ENCODE peak calls at places on chromosome 15, in nine cellular contexts. One of them, this sample, is unnamed.

GRCh38 chr15:63503739-63504246 is 600 bp upstream of the USP3 start:
- DNase-seq in activated CD8-positive, alpha-beta memory T cell treated with anti-CD3 and anti-CD28 coated beads for 48 hours: no peak
- DNase-seq in activated CD8-positive, alpha-beta T cell treated with anti-CD3 and anti-CD28 coated beads, Interleukin-2, amount 10 ng/mL, durations not matched to agents 7 days and 5 days: peak; percentile 86
- DNase-seq in NCI-H1436: peak; percentile 37
- DNase-seq in HFF-Myc: no peak
- DNase-seq in mesenchymal stem cell: peak; percentile 92
- DNase-seq in T-helper 9 cell: peak; percentile 76
- DNase-seq in thoracic aorta: peak; percentile 63
- DNase-seq in EH: peak; percentile 81
- DNase-seq in this sample: no peak

GRCh38 chr15:25734680-25735355 is 128.3 kb downstream of the ATP10A start:
- DNase-seq in thoracic aorta: no peak
- DNase-seq in mesenchymal stem cell: no peak
- DNase-seq in activated CD8-positive, alpha-beta T cell treated with anti-CD3 and anti-CD28 coated beads, Interleukin-2, amount 10 ng/mL, durations not matched to agents 7 days and 5 days: no peak
- DNase-seq in EH: no peak
- DNase-seq in activated CD8-positive, alpha-beta memory T cell treated with anti-CD3 and anti-CD28 coated beads for 48 hours: no peak
- DNase-seq in NCI-H1436: no peak
- DNase-seq in T-helper 9 cell: no peak
- DNase-seq in HFF-Myc: no peak
- DNase-seq in this sample: no peak

GRCh38 chr15:52784799-52785671 is 5.1 kb downstream of the ONECUT1 start:
- DNase-seq in NCI-H1436: no peak
- DNase-seq in T-helper 9 cell: no peak
- DNase-seq in activated CD8-positive, alpha-beta memory T cell treated with anti-CD3 and anti-CD28 coated beads for 48 hours: no peak
- DNase-seq in thoracic aorta: no peak
- DNase-seq in HFF-Myc: no peak
- DNase-seq in mesenchymal stem cell: no peak
- DNase-seq in EH: no peak
- DNase-seq in activated CD8-positive, alpha-beta T cell treated with anti-CD3 and anti-CD28 coated beads, Interleukin-2, amount 10 ng/mL, durations not matched to agents 7 days and 5 days: no peak
- DNase-seq in this sample: no peak

GRCh38 chr15:31302778-31303433 is 23.7 kb upstream of the KLF13 start:
- DNase-seq in thoracic aorta: no peak
- DNase-seq in mesenchymal stem cell: no peak
- DNase-seq in activated CD8-positive, alpha-beta T cell treated with anti-CD3 and anti-CD28 coated beads, Interleukin-2, amount 10 ng/mL, durations not matched to agents 7 days and 5 days: peak; percentile 21
- DNase-seq in HFF-Myc: no peak
- DNase-seq in NCI-H1436: no peak
- DNase-seq in activated CD8-positive, alpha-beta memory T cell treated with anti-CD3 and anti-CD28 coated beads for 48 hours: no peak
- DNase-seq in EH: no peak
- DNase-seq in T-helper 9 cell: no peak
- DNase-seq in this sample: no peak

GRCh38 chr15:64288577-64288976 is 67.4 kb downstream of the CSNK1G1 start:
- DNase-seq in HFF-Myc: peak; percentile 25
- DNase-seq in thoracic aorta: no peak
- DNase-seq in activated CD8-positive, alpha-beta memory T cell treated with anti-CD3 and anti-CD28 coated beads for 48 hours: no peak
- DNase-seq in T-helper 9 cell: no peak
- DNase-seq in mesenchymal stem cell: peak; percentile 86
- DNase-seq in EH: peak; percentile 57
- DNase-seq in NCI-H1436: no peak
- DNase-seq in activated CD8-positive, alpha-beta T cell treated with anti-CD3 and anti-CD28 coated beads, Interleukin-2, amount 10 ng/mL, durations not matched to agents 7 days and 5 days: no peak
- DNase-seq in this sample: no peak

GRCh38 chr15:62799919-62800318 is 242.6 kb upstream of the TPM1 start:
- DNase-seq in mesenchymal stem cell: no peak
- DNase-seq in HFF-Myc: no peak
- DNase-seq in thoracic aorta: no peak
- DNase-seq in T-helper 9 cell: no peak
- DNase-seq in EH: no peak
- DNase-seq in activated CD8-positive, alpha-beta memory T cell treated with anti-CD3 and anti-CD28 coated beads for 48 hours: no peak
- DNase-seq in NCI-H1436: no peak
- DNase-seq in activated CD8-positive, alpha-beta T cell treated with anti-CD3 and anti-CD28 coated beads, Interleukin-2, amount 10 ng/mL, durations not matched to agents 7 days and 5 days: no peak
- DNase-seq in this sample: no peak

GRCh38 chr15:43948691-43949325 is 122.0 kb downstream of the WDR76 start:
- DNase-seq in activated CD8-positive, alpha-beta T cell treated with anti-CD3 and anti-CD28 coated beads, Interleukin-2, amount 10 ng/mL, durations not matched to agents 7 days and 5 days: no peak
- DNase-seq in activated CD8-positive, alpha-beta memory T cell treated with anti-CD3 and anti-CD28 coated beads for 48 hours: no peak
- DNase-seq in EH: no peak
- DNase-seq in thoracic aorta: no peak
- DNase-seq in mesenchymal stem cell: no peak
- DNase-seq in HFF-Myc: no peak
- DNase-seq in NCI-H1436: no peak
- DNase-seq in T-helper 9 cell: no peak
- DNase-seq in this sample: no peak

GRCh38 chr15:71083349-71083748 is 31.9 kb upstream of the THSD4 start:
- DNase-seq in activated CD8-positive, alpha-beta T cell treated with anti-CD3 and anti-CD28 coated beads, Interleukin-2, amount 10 ng/mL, durations not matched to agents 7 days and 5 days: no peak
- DNase-seq in HFF-Myc: peak; percentile 59
- DNase-seq in mesenchymal stem cell: no peak
- DNase-seq in EH: peak; percentile 97
- DNase-seq in activated CD8-positive, alpha-beta memory T cell treated with anti-CD3 and anti-CD28 coated beads for 48 hours: no peak
- DNase-seq in T-helper 9 cell: no peak
- DNase-seq in NCI-H1436: no peak
- DNase-seq in thoracic aorta: peak; percentile 72
- DNase-seq in this sample: no peak

GRCh38 chr15:22954798-22955543 is 25.2 kb downstream of the CYFIP1 start:
- DNase-seq in activated CD8-positive, alpha-beta memory T cell treated with anti-CD3 and anti-CD28 coated beads for 48 hours: no peak
- DNase-seq in T-helper 9 cell: no peak
- DNase-seq in HFF-Myc: no peak
- DNase-seq in EH: no peak
- DNase-seq in NCI-H1436: no peak
- DNase-seq in activated CD8-positive, alpha-beta T cell treated with anti-CD3 and anti-CD28 coated beads, Interleukin-2, amount 10 ng/mL, durations not matched to agents 7 days and 5 days: no peak
- DNase-seq in thoracic aorta: no peak
- DNase-seq in mesenchymal stem cell: no peak
- DNase-seq in this sample: no peak

GRCh38 chr15:23467110-23467600 is 20.1 kb upstream of the GOLGA6L2 start:
- DNase-seq in T-helper 9 cell: no peak
- DNase-seq in NCI-H1436: no peak
- DNase-seq in activated CD8-positive, alpha-beta T cell treated with anti-CD3 and anti-CD28 coated beads, Interleukin-2, amount 10 ng/mL, durations not matched to agents 7 days and 5 days: no peak
- DNase-seq in EH: peak; percentile 18
- DNase-seq in thoracic aorta: no peak
- DNase-seq in mesenchymal stem cell: peak; percentile 1
- DNase-seq in activated CD8-positive, alpha-beta memory T cell treated with anti-CD3 and anti-CD28 coated beads for 48 hours: no peak
- DNase-seq in HFF-Myc: peak; percentile 2
- DNase-seq in this sample: no peak

GRCh38 chr15:29081781-29082180 is 187.8 kb downstream of the NSMCE3 start:
- DNase-seq in HFF-Myc: no peak
- DNase-seq in activated CD8-positive, alpha-beta T cell treated with anti-CD3 and anti-CD28 coated beads, Interleukin-2, amount 10 ng/mL, durations not matched to agents 7 days and 5 days: no peak
- DNase-seq in T-helper 9 cell: no peak
- DNase-seq in activated CD8-positive, alpha-beta memory T cell treated with anti-CD3 and anti-CD28 coated beads for 48 hours: no peak
- DNase-seq in NCI-H1436: no peak
- DNase-seq in mesenchymal stem cell: no peak
- DNase-seq in EH: no peak
- DNase-seq in thoracic aorta: no peak
- DNase-seq in this sample: no peak

GRCh38 chr15:47839233-47839867 is 122.0 kb downstream of the SEMA6D start:
- DNase-seq in EH: no peak
- DNase-seq in NCI-H1436: no peak
- DNase-seq in T-helper 9 cell: no peak
- DNase-seq in HFF-Myc: no peak
- DNase-seq in activated CD8-positive, alpha-beta memory T cell treated with anti-CD3 and anti-CD28 coated beads for 48 hours: no peak
- DNase-seq in mesenchymal stem cell: no peak
- DNase-seq in activated CD8-positive, alpha-beta T cell treated with anti-CD3 and anti-CD28 coated beads, Interleukin-2, amount 10 ng/mL, durations not matched to agents 7 days and 5 days: no peak
- DNase-seq in thoracic aorta: no peak
- DNase-seq in this sample: no peak

GRCh38 chr15:56286213-56286612 is 42.5 kb upstream of the RFX7 start:
- DNase-seq in T-helper 9 cell: no peak
- DNase-seq in activated CD8-positive, alpha-beta T cell treated with anti-CD3 and anti-CD28 coated beads, Interleukin-2, amount 10 ng/mL, durations not matched to agents 7 days and 5 days: no peak
- DNase-seq in NCI-H1436: no peak
- DNase-seq in EH: no peak
- DNase-seq in activated CD8-positive, alpha-beta memory T cell treated with anti-CD3 and anti-CD28 coated beads for 48 hours: no peak
- DNase-seq in mesenchymal stem cell: no peak
- DNase-seq in thoracic aorta: no peak
- DNase-seq in HFF-Myc: no peak
- DNase-seq in this sample: no peak

GRCh38 chr15:74262635-74263034 is 26.5 kb downstream of the CCDC33 start:
- DNase-seq in T-helper 9 cell: no peak
- DNase-seq in activated CD8-positive, alpha-beta T cell treated with anti-CD3 and anti-CD28 coated beads, Interleukin-2, amount 10 ng/mL, durations not matched to agents 7 days and 5 days: no peak
- DNase-seq in thoracic aorta: no peak
- DNase-seq in EH: no peak
- DNase-seq in NCI-H1436: no peak
- DNase-seq in HFF-Myc: no peak
- DNase-seq in activated CD8-positive, alpha-beta memory T cell treated with anti-CD3 and anti-CD28 coated beads for 48 hours: no peak
- DNase-seq in mesenchymal stem cell: no peak
- DNase-seq in this sample: no peak

GRCh38 chr15:43483306-43484128 is 9.4 kb downstream of the TP53BP1 start:
- DNase-seq in activated CD8-positive, alpha-beta T cell treated with anti-CD3 and anti-CD28 coated beads, Interleukin-2, amount 10 ng/mL, durations not matched to agents 7 days and 5 days: no peak
- DNase-seq in mesenchymal stem cell: peak; percentile 50
- DNase-seq in EH: peak; percentile 43
- DNase-seq in T-helper 9 cell: no peak
- DNase-seq in thoracic aorta: no peak
- DNase-seq in NCI-H1436: no peak
- DNase-seq in HFF-Myc: no peak
- DNase-seq in activated CD8-positive, alpha-beta memory T cell treated with anti-CD3 and anti-CD28 coated beads for 48 hours: no peak
- DNase-seq in this sample: no peak

GRCh38 chr15:80289558-80290277 is 37.7 kb upstream of the CTXND1 start:
- DNase-seq in NCI-H1436: no peak
- DNase-seq in T-helper 9 cell: no peak
- DNase-seq in HFF-Myc: no peak
- DNase-seq in EH: no peak
- DNase-seq in mesenchymal stem cell: no peak
- DNase-seq in activated CD8-positive, alpha-beta T cell treated with anti-CD3 and anti-CD28 coated beads, Interleukin-2, amount 10 ng/mL, durations not matched to agents 7 days and 5 days: peak; percentile 4
- DNase-seq in thoracic aorta: no peak
- DNase-seq in activated CD8-positive, alpha-beta memory T cell treated with anti-CD3 and anti-CD28 coated beads for 48 hours: no peak
- DNase-seq in this sample: no peak

GRCh38 chr15:101148166-101148880 is 103.5 kb downstream of the CHSY1 start:
- DNase-seq in activated CD8-positive, alpha-beta T cell treated with anti-CD3 and anti-CD28 coated beads, Interleukin-2, amount 10 ng/mL, durations not matched to agents 7 days and 5 days: no peak
- DNase-seq in thoracic aorta: no peak
- DNase-seq in EH: no peak
- DNase-seq in mesenchymal stem cell: no peak
- DNase-seq in HFF-Myc: no peak
- DNase-seq in NCI-H1436: no peak
- DNase-seq in T-helper 9 cell: no peak
- DNase-seq in activated CD8-positive, alpha-beta memory T cell treated with anti-CD3 and anti-CD28 coated beads for 48 hours: no peak
- DNase-seq in this sample: no peak

GRCh38 chr15:79874242-79874641 is 22.6 kb downstream of the MTHFS start:
- DNase-seq in T-helper 9 cell: no peak
- DNase-seq in activated CD8-positive, alpha-beta memory T cell treated with anti-CD3 and anti-CD28 coated beads for 48 hours: no peak
- DNase-seq in HFF-Myc: no peak
- DNase-seq in mesenchymal stem cell: no peak
- DNase-seq in activated CD8-positive, alpha-beta T cell treated with anti-CD3 and anti-CD28 coated beads, Interleukin-2, amount 10 ng/mL, durations not matched to agents 7 days and 5 days: no peak
- DNase-seq in NCI-H1436: no peak
- DNase-seq in thoracic aorta: no peak
- DNase-seq in EH: no peak
- DNase-seq in this sample: no peak

GRCh38 chr15:39542385-39543065 is 38.4 kb upstream of the THBS1 start:
- DNase-seq in activated CD8-positive, alpha-beta memory T cell treated with anti-CD3 and anti-CD28 coated beads for 48 hours: no peak
- DNase-seq in HFF-Myc: no peak
- DNase-seq in thoracic aorta: no peak
- DNase-seq in NCI-H1436: no peak
- DNase-seq in mesenchymal stem cell: no peak
- DNase-seq in activated CD8-positive, alpha-beta T cell treated with anti-CD3 and anti-CD28 coated beads, Interleukin-2, amount 10 ng/mL, durations not matched to agents 7 days and 5 days: no peak
- DNase-seq in T-helper 9 cell: no peak
- DNase-seq in EH: no peak
- DNase-seq in this sample: no peak

GRCh38 chr15:35289029-35289617 is 204.0 kb upstream of the NANOGP8 start:
- DNase-seq in HFF-Myc: peak; percentile 59
- DNase-seq in mesenchymal stem cell: peak; percentile 76
- DNase-seq in EH: peak; percentile 75
- DNase-seq in activated CD8-positive, alpha-beta T cell treated with anti-CD3 and anti-CD28 coated beads, Interleukin-2, amount 10 ng/mL, durations not matched to agents 7 days and 5 days: no peak
- DNase-seq in NCI-H1436: peak; percentile 38
- DNase-seq in thoracic aorta: no peak
- DNase-seq in activated CD8-positive, alpha-beta memory T cell treated with anti-CD3 and anti-CD28 coated beads for 48 hours: no peak
- DNase-seq in T-helper 9 cell: no peak
- DNase-seq in this sample: peak; percentile 18

GRCh38 chr15:67520976-67521769 is at the start of gene C15orf61:
- DNase-seq in activated CD8-positive, alpha-beta memory T cell treated with anti-CD3 and anti-CD28 coated beads for 48 hours: peak; percentile 67
- DNase-seq in mesenchymal stem cell: peak; percentile 83
- DNase-seq in activated CD8-positive, alpha-beta T cell treated with anti-CD3 and anti-CD28 coated beads, Interleukin-2, amount 10 ng/mL, durations not matched to agents 7 days and 5 days: peak; percentile 87
- DNase-seq in T-helper 9 cell: peak; percentile 75
- DNase-seq in HFF-Myc: no peak
- DNase-seq in thoracic aorta: no peak
- DNase-seq in NCI-H1436: peak; percentile 86
- DNase-seq in EH: peak; percentile 79
- DNase-seq in this sample: no peak

GRCh38 chr15:63380828-63381282 is 791 bp downstream of the CA12 start:
- DNase-seq in activated CD8-positive, alpha-beta memory T cell treated with anti-CD3 and anti-CD28 coated beads for 48 hours: no peak
- DNase-seq in EH: no peak
- DNase-seq in T-helper 9 cell: no peak
- DNase-seq in activated CD8-positive, alpha-beta T cell treated with anti-CD3 and anti-CD28 coated beads, Interleukin-2, amount 10 ng/mL, durations not matched to agents 7 days and 5 days: no peak
- DNase-seq in HFF-Myc: no peak
- DNase-seq in mesenchymal stem cell: no peak
- DNase-seq in thoracic aorta: no peak
- DNase-seq in NCI-H1436: no peak
- DNase-seq in this sample: no peak

GRCh38 chr15:67003586-67003985 is 61.8 kb upstream of the SMAD3 start:
- DNase-seq in T-helper 9 cell: no peak
- DNase-seq in thoracic aorta: no peak
- DNase-seq in activated CD8-positive, alpha-beta T cell treated with anti-CD3 and anti-CD28 coated beads, Interleukin-2, amount 10 ng/mL, durations not matched to agents 7 days and 5 days: no peak
- DNase-seq in activated CD8-positive, alpha-beta memory T cell treated with anti-CD3 and anti-CD28 coated beads for 48 hours: no peak
- DNase-seq in EH: peak; percentile 72
- DNase-seq in NCI-H1436: no peak
- DNase-seq in HFF-Myc: no peak
- DNase-seq in mesenchymal stem cell: peak; percentile 31
- DNase-seq in this sample: no peak

GRCh38 chr15:36075333-36075732 is 504.1 kb upstream of the CDIN1 start:
- DNase-seq in NCI-H1436: no peak
- DNase-seq in T-helper 9 cell: no peak
- DNase-seq in activated CD8-positive, alpha-beta memory T cell treated with anti-CD3 and anti-CD28 coated beads for 48 hours: no peak
- DNase-seq in mesenchymal stem cell: no peak
- DNase-seq in thoracic aorta: no peak
- DNase-seq in EH: peak; percentile 35
- DNase-seq in activated CD8-positive, alpha-beta T cell treated with anti-CD3 and anti-CD28 coated beads, Interleukin-2, amount 10 ng/mL, durations not matched to agents 7 days and 5 days: no peak
- DNase-seq in HFF-Myc: peak; percentile 75
- DNase-seq in this sample: no peak

GRCh38 chr15:100114526-100114925 is 227.2 kb downstream of the ADAMTS17 start:
- DNase-seq in HFF-Myc: no peak
- DNase-seq in NCI-H1436: no peak
- DNase-seq in T-helper 9 cell: no peak
- DNase-seq in mesenchymal stem cell: peak; percentile 77
- DNase-seq in activated CD8-positive, alpha-beta memory T cell treated with anti-CD3 and anti-CD28 coated beads for 48 hours: no peak
- DNase-seq in EH: peak; percentile 33
- DNase-seq in thoracic aorta: no peak
- DNase-seq in activated CD8-positive, alpha-beta T cell treated with anti-CD3 and anti-CD28 coated beads, Interleukin-2, amount 10 ng/mL, durations not matched to agents 7 days and 5 days: no peak
- DNase-seq in this sample: no peak

GRCh38 chr15:40830884-40831283 is 2.4 kb upstream of the PPP1R14D start:
- DNase-seq in T-helper 9 cell: no peak
- DNase-seq in NCI-H1436: peak; percentile 86
- DNase-seq in thoracic aorta: no peak
- DNase-seq in activated CD8-positive, alpha-beta T cell treated with anti-CD3 and anti-CD28 coated beads, Interleukin-2, amount 10 ng/mL, durations not matched to agents 7 days and 5 days: no peak
- DNase-seq in HFF-Myc: no peak
- DNase-seq in mesenchymal stem cell: no peak
- DNase-seq in EH: no peak
- DNase-seq in activated CD8-positive, alpha-beta memory T cell treated with anti-CD3 and anti-CD28 coated beads for 48 hours: no peak
- DNase-seq in this sample: no peak

GRCh38 chr15:73637527-73637926 is 4.3 kb upstream of the NPTN start:
- DNase-seq in activated CD8-positive, alpha-beta T cell treated with anti-CD3 and anti-CD28 coated beads, Interleukin-2, amount 10 ng/mL, durations not matched to agents 7 days and 5 days: no peak
- DNase-seq in EH: peak; percentile 84
- DNase-seq in activated CD8-positive, alpha-beta memory T cell treated with anti-CD3 and anti-CD28 coated beads for 48 hours: no peak
- DNase-seq in thoracic aorta: no peak
- DNase-seq in mesenchymal stem cell: peak; percentile 73
- DNase-seq in T-helper 9 cell: no peak
- DNase-seq in NCI-H1436: no peak
- DNase-seq in HFF-Myc: no peak
- DNase-seq in this sample: no peak

GRCh38 chr15:76310470-76311070 is 699 bp downstream of the ETFA start:
- DNase-seq in mesenchymal stem cell: peak; percentile 67
- DNase-seq in HFF-Myc: no peak
- DNase-seq in activated CD8-positive, alpha-beta memory T cell treated with anti-CD3 and anti-CD28 coated beads for 48 hours: no peak
- DNase-seq in thoracic aorta: no peak
- DNase-seq in T-helper 9 cell: no peak
- DNase-seq in NCI-H1436: no peak
- DNase-seq in activated CD8-positive, alpha-beta T cell treated with anti-CD3 and anti-CD28 coated beads, Interleukin-2, amount 10 ng/mL, durations not matched to agents 7 days and 5 days: no peak
- DNase-seq in EH: peak; percentile 43
- DNase-seq in this sample: no peak

GRCh38 chr15:81001180-81002003 is 669 bp downstream of the TLNRD1 start:
- DNase-seq in activated CD8-positive, alpha-beta T cell treated with anti-CD3 and anti-CD28 coated beads, Interleukin-2, amount 10 ng/mL, durations not matched to agents 7 days and 5 days: peak; percentile 64
- DNase-seq in mesenchymal stem cell: peak; percentile 73
- DNase-seq in activated CD8-positive, alpha-beta memory T cell treated with anti-CD3 and anti-CD28 coated beads for 48 hours: peak; percentile 27
- DNase-seq in thoracic aorta: no peak
- DNase-seq in EH: peak; percentile 66
- DNase-seq in HFF-Myc: no peak
- DNase-seq in T-helper 9 cell: peak; percentile 58
- DNase-seq in NCI-H1436: no peak
- DNase-seq in this sample: no peak

GRCh38 chr15:68052431-68052830 is 1.7 kb upstream of the PIAS1 start:
- DNase-seq in T-helper 9 cell: no peak
- DNase-seq in activated CD8-positive, alpha-beta memory T cell treated with anti-CD3 and anti-CD28 coated beads for 48 hours: no peak
- DNase-seq in activated CD8-positive, alpha-beta T cell treated with anti-CD3 and anti-CD28 coated beads, Interleukin-2, amount 10 ng/mL, durations not matched to agents 7 days and 5 days: no peak
- DNase-seq in EH: no peak
- DNase-seq in HFF-Myc: no peak
- DNase-seq in NCI-H1436: no peak
- DNase-seq in mesenchymal stem cell: no peak
- DNase-seq in thoracic aorta: no peak
- DNase-seq in this sample: no peak

GRCh38 chr15:32677238-32677750 is 35.8 kb downstream of the SCG5 start:
- DNase-seq in thoracic aorta: no peak
- DNase-seq in NCI-H1436: peak; percentile 31
- DNase-seq in activated CD8-positive, alpha-beta T cell treated with anti-CD3 and anti-CD28 coated beads, Interleukin-2, amount 10 ng/mL, durations not matched to agents 7 days and 5 days: no peak
- DNase-seq in EH: no peak
- DNase-seq in activated CD8-positive, alpha-beta memory T cell treated with anti-CD3 and anti-CD28 coated beads for 48 hours: no peak
- DNase-seq in HFF-Myc: no peak
- DNase-seq in mesenchymal stem cell: no peak
- DNase-seq in T-helper 9 cell: no peak
- DNase-seq in this sample: no peak

This sample was measured in brain pericyte.